ENCODE peak calls at places on chromosomes 11 and 22, in eight cellular contexts. One of them, this sample, is unnamed. For H3K4me1, the result is how much of the 10 kb centered on the place peaks cover.

GRCh38 chr11:79525257-79525656 is 84.4 kb upstream of the TENM4 start:
- DNase-seq in fibroblast of lung: no peak
- DNase-seq in cardiac muscle cell: no peak
- DNase-seq in ovary: no peak
- DNase-seq in lower lobe of right lung: no peak
- DNase-seq in uterus: no peak
- DNase-seq in CD8-positive, alpha-beta memory T cell: no peak
- DNase-seq in upper lobe of right lung: no peak
- DNase-seq in this sample: no peak

GRCh38 chr22:17369553-17370035 is 334 bp downstream of the CECR2 start:
- DNase-seq in upper lobe of right lung: peak
- DNase-seq in cardiac muscle cell: peak
- DNase-seq in uterus: no peak
- DNase-seq in lower lobe of right lung: peak
- DNase-seq in fibroblast of lung: no peak
- DNase-seq in CD8-positive, alpha-beta memory T cell: no peak
- DNase-seq in ovary: peak
- DNase-seq in this sample: peak

GRCh38 chr11:108751444-108751843 is 86.6 kb downstream of the DDX10 start:
- DNase-seq in CD8-positive, alpha-beta memory T cell: no peak
- DNase-seq in lower lobe of right lung: no peak
- DNase-seq in cardiac muscle cell: no peak
- DNase-seq in uterus: no peak
- DNase-seq in fibroblast of lung: no peak
- DNase-seq in upper lobe of right lung: no peak
- DNase-seq in ovary: no peak
- DNase-seq in this sample: no peak

GRCh38 chr22:44827666-44828065 is 75.3 kb downstream of the ARHGAP8 start:
- DNase-seq in uterus: no peak
- DNase-seq in cardiac muscle cell: no peak
- DNase-seq in lower lobe of right lung: no peak
- DNase-seq in fibroblast of lung: no peak
- DNase-seq in upper lobe of right lung: no peak
- DNase-seq in CD8-positive, alpha-beta memory T cell: no peak
- DNase-seq in ovary: no peak
- DNase-seq in this sample: no peak

GRCh38 chr22:38788417-38788816 is 5.5 kb downstream of the DNAL4 start:
- DNase-seq in upper lobe of right lung: no peak
- DNase-seq in ovary: no peak
- DNase-seq in uterus: peak
- DNase-seq in cardiac muscle cell: peak
- DNase-seq in CD8-positive, alpha-beta memory T cell: no peak
- DNase-seq in fibroblast of lung: peak
- DNase-seq in lower lobe of right lung: no peak
- DNase-seq in this sample: no peak

GRCh38 chr11:67409781-67410368 is 5.6 kb upstream of the CARNS1 start:
- DNase-seq in CD8-positive, alpha-beta memory T cell: no peak
- DNase-seq in upper lobe of right lung: no peak
- DNase-seq in ovary: no peak
- DNase-seq in uterus: no peak
- DNase-seq in fibroblast of lung: no peak
- DNase-seq in cardiac muscle cell: no peak
- DNase-seq in lower lobe of right lung: no peak
- DNase-seq in this sample: no peak

GRCh38 chr11:3964935-3965511 is 109.6 kb downstream of the STIM1 start:
- DNase-seq in upper lobe of right lung: no peak
- DNase-seq in lower lobe of right lung: no peak
- DNase-seq in ovary: no peak
- DNase-seq in cardiac muscle cell: no peak
- DNase-seq in CD8-positive, alpha-beta memory T cell: no peak
- DNase-seq in uterus: no peak
- DNase-seq in fibroblast of lung: no peak
- DNase-seq in this sample: no peak

GRCh38 chr22:17878186-17878694 is 104.0 kb upstream of the BID start:
- DNase-seq in cardiac muscle cell: no peak
- DNase-seq in fibroblast of lung: no peak
- DNase-seq in ovary: no peak
- DNase-seq in upper lobe of right lung: no peak
- DNase-seq in uterus: no peak
- DNase-seq in lower lobe of right lung: no peak
- DNase-seq in CD8-positive, alpha-beta memory T cell: no peak
- DNase-seq in this sample: no peak

GRCh38 chr11:77467993-77468392 is 5.9 kb downstream of the PAK1 start:
- DNase-seq in ovary: no peak
- DNase-seq in fibroblast of lung: no peak
- DNase-seq in upper lobe of right lung: no peak
- DNase-seq in cardiac muscle cell: peak
- DNase-seq in uterus: no peak
- DNase-seq in CD8-positive, alpha-beta memory T cell: no peak
- DNase-seq in lower lobe of right lung: no peak
- DNase-seq in this sample: no peak

GRCh38 chr11:116224154-116224888 is 548.5 kb downstream of the BUD13 start:
- DNase-seq in upper lobe of right lung: no peak
- DNase-seq in cardiac muscle cell: peak
- DNase-seq in ovary: peak
- DNase-seq in CD8-positive, alpha-beta memory T cell: peak
- DNase-seq in fibroblast of lung: peak
- DNase-seq in uterus: peak
- DNase-seq in lower lobe of right lung: no peak
- DNase-seq in this sample: no peak

GRCh38 chr11:4839851-4840549 is 9.0 kb downstream of the OR51S1 start:
- DNase-seq in CD8-positive, alpha-beta memory T cell: no peak
- DNase-seq in upper lobe of right lung: no peak
- DNase-seq in fibroblast of lung: no peak
- DNase-seq in ovary: no peak
- DNase-seq in lower lobe of right lung: no peak
- DNase-seq in cardiac muscle cell: no peak
- DNase-seq in uterus: no peak
- DNase-seq in this sample: no peak

GRCh38 chr22:40218152-40218551 is 40.4 kb downstream of the TNRC6B start:
- DNase-seq in upper lobe of right lung: no peak
- DNase-seq in uterus: no peak
- DNase-seq in lower lobe of right lung: no peak
- DNase-seq in cardiac muscle cell: no peak
- DNase-seq in ovary: no peak
- DNase-seq in fibroblast of lung: no peak
- DNase-seq in CD8-positive, alpha-beta memory T cell: no peak
- DNase-seq in this sample: no peak

GRCh38 chr22:40216041-40216756 is 38.5 kb downstream of the TNRC6B start:
- DNase-seq in uterus: no peak
- DNase-seq in ovary: no peak
- DNase-seq in CD8-positive, alpha-beta memory T cell: peak
- DNase-seq in fibroblast of lung: no peak
- DNase-seq in lower lobe of right lung: no peak
- DNase-seq in cardiac muscle cell: no peak
- DNase-seq in upper lobe of right lung: no peak
- DNase-seq in this sample: peak

GRCh38 chr22:40221055-40221414 is 43.3 kb downstream of the TNRC6B start:
- DNase-seq in ovary: no peak
- DNase-seq in cardiac muscle cell: no peak
- DNase-seq in uterus: no peak
- DNase-seq in CD8-positive, alpha-beta memory T cell: no peak
- DNase-seq in fibroblast of lung: no peak
- DNase-seq in upper lobe of right lung: no peak
- DNase-seq in lower lobe of right lung: no peak
- DNase-seq in this sample: no peak

GRCh38 chr22:40220316-40221054 is 42.8 kb downstream of the TNRC6B start:
- DNase-seq in upper lobe of right lung: no peak
- DNase-seq in fibroblast of lung: peak
- DNase-seq in lower lobe of right lung: no peak
- DNase-seq in cardiac muscle cell: peak
- DNase-seq in ovary: peak
- DNase-seq in uterus: peak
- DNase-seq in CD8-positive, alpha-beta memory T cell: no peak
- DNase-seq in this sample: no peak

DNA sequence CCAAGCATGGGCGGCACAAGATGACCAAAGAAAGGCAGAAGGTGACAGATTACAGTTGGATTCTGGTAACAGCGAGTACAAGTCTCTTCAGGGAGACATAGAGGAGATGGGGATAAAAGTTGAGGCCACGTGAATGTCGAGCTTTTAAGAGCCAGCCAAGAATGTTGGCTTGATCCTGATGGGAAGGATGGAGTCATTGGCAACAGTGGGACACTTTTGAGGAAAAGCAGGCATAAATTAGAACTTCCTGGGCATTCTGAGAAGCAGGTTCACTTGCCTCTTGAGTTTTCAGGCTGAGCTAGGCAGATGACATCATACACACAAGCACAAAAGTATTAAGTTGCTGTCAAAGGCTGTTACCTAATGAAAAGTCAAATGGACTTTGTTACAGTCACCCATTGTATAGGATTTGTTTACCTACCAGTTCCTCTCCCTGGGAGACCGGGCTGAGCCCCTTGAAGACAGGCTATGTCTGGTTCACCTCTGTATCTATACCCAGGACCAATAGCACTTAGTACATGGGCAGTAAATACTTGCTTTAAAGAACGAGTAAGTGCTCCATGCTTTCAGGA is 41.1 kb downstream of the TNRC6B start:
- DNase-seq in uterus: no peak
- DNase-seq in cardiac muscle cell: no peak
- DNase-seq in fibroblast of lung: peak
- DNase-seq in ovary: no peak
- DNase-seq in lower lobe of right lung: no peak
- DNase-seq in upper lobe of right lung: no peak
- DNase-seq in CD8-positive, alpha-beta memory T cell: no peak
- DNase-seq in this sample: no peak
- H3K4me1 ChIP-seq in uterus: under half
- H3K4me1 ChIP-seq in cardiac muscle cell: under half
- H3K4me1 ChIP-seq in fibroblast of lung: under half
- H3K4me1 ChIP-seq in ovary: under half
- H3K4me1 ChIP-seq in lower lobe of right lung: half or more
- H3K4me1 ChIP-seq in upper lobe of right lung: under half
- H3K4me1 ChIP-seq in CD8-positive, alpha-beta memory T cell: half or more
- H3K4me1 ChIP-seq in this sample: half or more

GRCh38 chr11:12725863-12726666 is 51.8 kb downstream of the TEAD1 start:
- DNase-seq in upper lobe of right lung: no peak
- DNase-seq in uterus: no peak
- DNase-seq in ovary: no peak
- DNase-seq in lower lobe of right lung: no peak
- DNase-seq in cardiac muscle cell: peak
- DNase-seq in fibroblast of lung: peak
- DNase-seq in CD8-positive, alpha-beta memory T cell: no peak
- DNase-seq in this sample: no peak

GRCh38 chr11:12725047-12725862 is 51.0 kb downstream of the TEAD1 start:
- DNase-seq in upper lobe of right lung: no peak
- DNase-seq in CD8-positive, alpha-beta memory T cell: no peak
- DNase-seq in cardiac muscle cell: peak
- DNase-seq in uterus: no peak
- DNase-seq in lower lobe of right lung: no peak
- DNase-seq in ovary: no peak
- DNase-seq in fibroblast of lung: peak
- DNase-seq in this sample: no peak

GRCh38 chr11:12723410-12724297 is 49.4 kb downstream of the TEAD1 start:
- DNase-seq in upper lobe of right lung: no peak
- DNase-seq in fibroblast of lung: peak
- DNase-seq in uterus: no peak
- DNase-seq in CD8-positive, alpha-beta memory T cell: no peak
- DNase-seq in ovary: no peak
- DNase-seq in cardiac muscle cell: peak
- DNase-seq in lower lobe of right lung: no peak
- DNase-seq in this sample: no peak

GRCh38 chr11:12721816-12722604 is 47.8 kb downstream of the TEAD1 start:
- DNase-seq in uterus: no peak
- DNase-seq in upper lobe of right lung: no peak
- DNase-seq in cardiac muscle cell: no peak
- DNase-seq in lower lobe of right lung: no peak
- DNase-seq in fibroblast of lung: no peak
- DNase-seq in ovary: no peak
- DNase-seq in CD8-positive, alpha-beta memory T cell: no peak
- DNase-seq in this sample: no peak

DNA sequence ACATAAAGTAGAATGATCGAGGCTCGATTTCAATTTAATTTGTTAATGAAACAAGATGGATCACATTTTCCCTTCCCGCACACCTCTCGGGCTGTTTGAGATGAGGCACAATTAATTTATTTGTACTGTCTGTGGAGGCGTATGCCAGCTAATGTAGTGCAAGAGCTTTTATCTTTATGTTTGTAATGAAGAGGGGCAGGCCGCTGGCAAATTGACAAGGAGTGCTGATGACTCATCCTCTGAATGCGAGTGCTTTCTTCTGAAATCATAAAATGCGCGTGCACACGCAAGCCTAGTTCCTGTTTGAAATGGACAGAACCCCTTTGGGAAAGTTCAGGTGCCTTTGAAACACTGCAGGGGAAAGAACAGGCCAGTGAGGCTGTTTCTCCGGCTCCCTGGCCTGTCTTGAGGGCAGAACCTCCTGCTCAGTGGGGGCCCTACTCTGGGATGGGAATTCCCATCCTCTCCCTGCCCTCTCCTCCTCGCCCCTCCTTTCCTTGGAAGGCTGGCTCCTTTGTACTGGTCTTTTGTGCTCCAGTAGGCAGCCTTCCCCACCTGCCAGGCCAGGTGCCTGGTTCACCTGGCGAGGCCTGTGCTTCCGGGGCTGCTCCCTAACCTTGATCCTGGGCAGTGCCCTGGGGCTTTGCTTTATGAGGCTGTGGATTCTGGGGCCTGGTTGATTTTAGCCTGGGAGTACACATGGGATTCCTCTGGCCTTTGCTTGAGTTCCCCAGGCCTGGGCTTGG is 50.3 kb downstream of the TEAD1 start:
- DNase-seq in cardiac muscle cell: peak
- DNase-seq in ovary: peak
- DNase-seq in CD8-positive, alpha-beta memory T cell: no peak
- DNase-seq in upper lobe of right lung: no peak
- DNase-seq in uterus: peak
- DNase-seq in lower lobe of right lung: peak
- DNase-seq in fibroblast of lung: peak
- DNase-seq in this sample: no peak
- H3K4me1 ChIP-seq in cardiac muscle cell: under half
- H3K4me1 ChIP-seq in ovary: under half
- H3K4me1 ChIP-seq in CD8-positive, alpha-beta memory T cell: under half
- H3K4me1 ChIP-seq in upper lobe of right lung: under half
- H3K4me1 ChIP-seq in uterus: under half
- H3K4me1 ChIP-seq in lower lobe of right lung: under half
- H3K4me1 ChIP-seq in fibroblast of lung: under half
- H3K4me1 ChIP-seq in this sample: under half

GRCh38 chr11:68835328-68835727 is 6.4 kb downstream of the CPT1A start:
- DNase-seq in ovary: no peak
- DNase-seq in CD8-positive, alpha-beta memory T cell: no peak
- DNase-seq in lower lobe of right lung: no peak
- DNase-seq in upper lobe of right lung: no peak
- DNase-seq in uterus: no peak
- DNase-seq in fibroblast of lung: no peak
- DNase-seq in cardiac muscle cell: no peak
- DNase-seq in this sample: no peak
- H3K4me1 ChIP-seq in ovary: under half
- H3K4me1 ChIP-seq in CD8-positive, alpha-beta memory T cell: under half
- H3K4me1 ChIP-seq in lower lobe of right lung: half or more
- H3K4me1 ChIP-seq in upper lobe of right lung: half or more
- H3K4me1 ChIP-seq in uterus: under half
- H3K4me1 ChIP-seq in fibroblast of lung: under half
- H3K4me1 ChIP-seq in cardiac muscle cell: under half
- H3K4me1 ChIP-seq in this sample: under half

DNA sequence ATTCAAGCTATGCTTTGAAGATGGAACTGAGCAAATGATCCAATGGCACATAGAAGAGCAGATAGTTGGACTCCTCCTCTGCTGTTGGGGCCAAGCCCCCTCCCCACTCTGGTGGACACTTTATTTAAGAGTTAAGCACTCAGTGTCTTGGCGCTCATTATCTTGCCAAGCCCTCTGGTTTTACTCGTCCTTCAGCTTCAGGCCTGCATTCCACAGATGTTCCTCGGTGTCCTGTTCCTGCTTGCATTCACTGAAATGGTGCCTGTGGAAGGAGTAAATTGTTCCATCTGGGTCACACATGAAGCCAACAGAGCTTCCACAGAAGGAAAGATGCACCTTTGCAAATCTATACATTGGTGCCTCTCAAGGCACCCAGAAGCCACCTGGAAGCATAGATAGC is 26.1 kb downstream of the MAML2 start:
- DNase-seq in uterus: no peak
- DNase-seq in cardiac muscle cell: no peak
- DNase-seq in upper lobe of right lung: no peak
- DNase-seq in ovary: no peak
- DNase-seq in fibroblast of lung: no peak
- DNase-seq in CD8-positive, alpha-beta memory T cell: no peak
- DNase-seq in lower lobe of right lung: no peak
- DNase-seq in this sample: no peak
- H3K4me1 ChIP-seq in uterus: under half
- H3K4me1 ChIP-seq in cardiac muscle cell: under half
- H3K4me1 ChIP-seq in upper lobe of right lung: half or more
- H3K4me1 ChIP-seq in ovary: under half
- H3K4me1 ChIP-seq in fibroblast of lung: under half
- H3K4me1 ChIP-seq in CD8-positive, alpha-beta memory T cell: half or more
- H3K4me1 ChIP-seq in lower lobe of right lung: half or more
- H3K4me1 ChIP-seq in this sample: half or more

This sample was measured in naive thymus-derived CD4-positive, alpha-beta T cell.